ENCODE peak calls at places on chromosomes 11 and 22, in nine cellular contexts. One of them, this sample, is unnamed.

GRCh38 chr11:31808268-31808667 is 2.9 kb downstream of the PAX6 start:
- DNase-seq in AG10803: no peak
- DNase-seq in K562: no peak
- DNase-seq in uterus: no peak
- DNase-seq in GM13977: peak; percentile 24
- DNase-seq in lung: no peak
- DNase-seq in HL-60: no peak
- DNase-seq in neural progenitor cell: no peak
- DNase-seq in astrocyte of the spinal cord: no peak
- DNase-seq in this sample: no peak

GRCh38 chr11:101617735-101618332 is 34.0 kb upstream of the TRPC6 start:
- DNase-seq in AG10803: peak; percentile 9
- DNase-seq in K562: no peak
- DNase-seq in uterus: no peak
- DNase-seq in GM13977: no peak
- DNase-seq in lung: no peak
- DNase-seq in HL-60: no peak
- DNase-seq in neural progenitor cell: peak; percentile 43
- DNase-seq in astrocyte of the spinal cord: peak; percentile 5
- DNase-seq in this sample: peak; percentile 43

GRCh38 chr11:72624496-72625201 is 49.6 kb downstream of the PDE2A start:
- DNase-seq in AG10803: no peak
- DNase-seq in K562: no peak
- DNase-seq in uterus: no peak
- DNase-seq in GM13977: no peak
- DNase-seq in lung: no peak
- DNase-seq in HL-60: no peak
- DNase-seq in neural progenitor cell: no peak
- DNase-seq in astrocyte of the spinal cord: no peak
- DNase-seq in this sample: no peak

GRCh38 chr11:32136654-32137053 is 45.8 kb downstream of the RCN1 start:
- DNase-seq in AG10803: no peak
- DNase-seq in K562: no peak
- DNase-seq in uterus: no peak
- DNase-seq in GM13977: no peak
- DNase-seq in lung: no peak
- DNase-seq in HL-60: no peak
- DNase-seq in neural progenitor cell: no peak
- DNase-seq in astrocyte of the spinal cord: no peak
- DNase-seq in this sample: peak; percentile 40

GRCh38 chr11:93528757-93529639 is 14.2 kb downstream of the SMCO4 start:
- DNase-seq in AG10803: no peak
- DNase-seq in K562: no peak
- DNase-seq in uterus: peak; percentile 20
- DNase-seq in GM13977: no peak
- DNase-seq in lung: no peak
- DNase-seq in HL-60: no peak
- DNase-seq in neural progenitor cell: no peak
- DNase-seq in astrocyte of the spinal cord: no peak
- DNase-seq in this sample: no peak

GRCh38 chr11:27699926-27700350 is 317 bp downstream of the BDNF start:
- DNase-seq in AG10803: no peak
- DNase-seq in K562: no peak
- DNase-seq in uterus: no peak
- DNase-seq in GM13977: no peak
- DNase-seq in lung: no peak
- DNase-seq in HL-60: no peak
- DNase-seq in neural progenitor cell: no peak
- DNase-seq in astrocyte of the spinal cord: no peak
- DNase-seq in this sample: no peak

GRCh38 chr22:24685804-24686203 is 82.8 kb downstream of the GGT1 start:
- DNase-seq in AG10803: no peak
- DNase-seq in K562: no peak
- DNase-seq in uterus: no peak
- DNase-seq in GM13977: no peak
- DNase-seq in lung: no peak
- DNase-seq in HL-60: no peak
- DNase-seq in neural progenitor cell: peak; percentile 45
- DNase-seq in astrocyte of the spinal cord: no peak
- DNase-seq in this sample: no peak

GRCh38 chr11:12496181-12497025 is 119.0 kb downstream of the PARVA start:
- DNase-seq in AG10803: no peak
- DNase-seq in K562: no peak
- DNase-seq in uterus: no peak
- DNase-seq in GM13977: no peak
- DNase-seq in lung: no peak
- DNase-seq in HL-60: no peak
- DNase-seq in neural progenitor cell: peak; percentile 43
- DNase-seq in astrocyte of the spinal cord: no peak
- DNase-seq in this sample: no peak

GRCh38 chr11:68038226-68038717 is 553 bp upstream of the TCIRG1 start:
- DNase-seq in AG10803: no peak
- DNase-seq in K562: peak; percentile 60
- DNase-seq in uterus: peak; percentile 38
- DNase-seq in GM13977: no peak
- DNase-seq in lung: no peak
- DNase-seq in HL-60: no peak
- DNase-seq in neural progenitor cell: no peak
- DNase-seq in astrocyte of the spinal cord: no peak
- DNase-seq in this sample: no peak

GRCh38 chr11:69914286-69915150 is 95.3 kb upstream of the FGF3 start:
- DNase-seq in AG10803: no peak
- DNase-seq in K562: no peak
- DNase-seq in uterus: peak; percentile 14
- DNase-seq in GM13977: no peak
- DNase-seq in lung: no peak
- DNase-seq in HL-60: no peak
- DNase-seq in neural progenitor cell: no peak
- DNase-seq in astrocyte of the spinal cord: no peak
- DNase-seq in this sample: no peak

GRCh38 chr11:69911310-69912160 is 92.3 kb upstream of the FGF3 start:
- DNase-seq in AG10803: no peak
- DNase-seq in K562: no peak
- DNase-seq in uterus: no peak
- DNase-seq in GM13977: no peak
- DNase-seq in lung: no peak
- DNase-seq in HL-60: no peak
- DNase-seq in neural progenitor cell: no peak
- DNase-seq in astrocyte of the spinal cord: no peak
- DNase-seq in this sample: no peak

GRCh38 chr11:69913591-69914285 is 94.5 kb upstream of the FGF3 start:
- DNase-seq in AG10803: no peak
- DNase-seq in K562: no peak
- DNase-seq in uterus: no peak
- DNase-seq in GM13977: no peak
- DNase-seq in lung: no peak
- DNase-seq in HL-60: no peak
- DNase-seq in neural progenitor cell: no peak
- DNase-seq in astrocyte of the spinal cord: no peak
- DNase-seq in this sample: no peak

GRCh38 chr11:69912161-69912910 is 93.1 kb upstream of the FGF3 start:
- DNase-seq in AG10803: no peak
- DNase-seq in K562: no peak
- DNase-seq in uterus: peak; percentile 15
- DNase-seq in GM13977: no peak
- DNase-seq in lung: no peak
- DNase-seq in HL-60: no peak
- DNase-seq in neural progenitor cell: no peak
- DNase-seq in astrocyte of the spinal cord: no peak
- DNase-seq in this sample: no peak

GRCh38 chr11:69912911-69913451 is 93.8 kb upstream of the FGF3 start:
- DNase-seq in AG10803: no peak
- DNase-seq in K562: peak; percentile 36
- DNase-seq in uterus: peak; percentile 9
- DNase-seq in GM13977: no peak
- DNase-seq in lung: no peak
- DNase-seq in HL-60: peak; percentile 6
- DNase-seq in neural progenitor cell: peak; percentile 50
- DNase-seq in astrocyte of the spinal cord: no peak
- DNase-seq in this sample: no peak
- TF ChIP-seq CTCF in AG10803: peak; percentile 18
- TF ChIP-seq CTCF in K562: peak; percentile 46
- TF ChIP-seq CTCF in uterus: no peak
- TF ChIP-seq CTCF in GM13977: peak; percentile 53
- TF ChIP-seq CTCF in lung: no peak
- TF ChIP-seq CTCF in HL-60: peak; percentile 51
- TF ChIP-seq CTCF in neural progenitor cell: peak; percentile 46
- TF ChIP-seq CTCF in astrocyte of the spinal cord: peak; percentile 46
- TF ChIP-seq CTCF in this sample: no peak

GRCh38 chr11:8059030-8059429 is 22.0 kb upstream of the TUB start:
- DNase-seq in AG10803: no peak
- DNase-seq in K562: no peak
- DNase-seq in uterus: no peak
- DNase-seq in GM13977: no peak
- DNase-seq in lung: no peak
- DNase-seq in HL-60: no peak
- DNase-seq in neural progenitor cell: no peak
- DNase-seq in astrocyte of the spinal cord: no peak
- DNase-seq in this sample: no peak

GRCh38 chr11:8055836-8056526 is 25.0 kb upstream of the TUB start:
- DNase-seq in AG10803: no peak
- DNase-seq in K562: no peak
- DNase-seq in uterus: no peak
- DNase-seq in GM13977: no peak
- DNase-seq in lung: no peak
- DNase-seq in HL-60: no peak
- DNase-seq in neural progenitor cell: no peak
- DNase-seq in astrocyte of the spinal cord: no peak
- DNase-seq in this sample: no peak

GRCh38 chr11:8058216-8058615 is 22.8 kb upstream of the TUB start:
- DNase-seq in AG10803: no peak
- DNase-seq in K562: no peak
- DNase-seq in uterus: no peak
- DNase-seq in GM13977: no peak
- DNase-seq in lung: no peak
- DNase-seq in HL-60: no peak
- DNase-seq in neural progenitor cell: no peak
- DNase-seq in astrocyte of the spinal cord: no peak
- DNase-seq in this sample: no peak

GRCh38 chr11:8056810-8057463 is 24.1 kb upstream of the TUB start:
- DNase-seq in AG10803: peak; percentile 86
- DNase-seq in K562: no peak
- DNase-seq in uterus: peak; percentile 88
- DNase-seq in GM13977: no peak
- DNase-seq in lung: no peak
- DNase-seq in HL-60: no peak
- DNase-seq in neural progenitor cell: no peak
- DNase-seq in astrocyte of the spinal cord: no peak
- DNase-seq in this sample: peak; percentile 76

DNA sequence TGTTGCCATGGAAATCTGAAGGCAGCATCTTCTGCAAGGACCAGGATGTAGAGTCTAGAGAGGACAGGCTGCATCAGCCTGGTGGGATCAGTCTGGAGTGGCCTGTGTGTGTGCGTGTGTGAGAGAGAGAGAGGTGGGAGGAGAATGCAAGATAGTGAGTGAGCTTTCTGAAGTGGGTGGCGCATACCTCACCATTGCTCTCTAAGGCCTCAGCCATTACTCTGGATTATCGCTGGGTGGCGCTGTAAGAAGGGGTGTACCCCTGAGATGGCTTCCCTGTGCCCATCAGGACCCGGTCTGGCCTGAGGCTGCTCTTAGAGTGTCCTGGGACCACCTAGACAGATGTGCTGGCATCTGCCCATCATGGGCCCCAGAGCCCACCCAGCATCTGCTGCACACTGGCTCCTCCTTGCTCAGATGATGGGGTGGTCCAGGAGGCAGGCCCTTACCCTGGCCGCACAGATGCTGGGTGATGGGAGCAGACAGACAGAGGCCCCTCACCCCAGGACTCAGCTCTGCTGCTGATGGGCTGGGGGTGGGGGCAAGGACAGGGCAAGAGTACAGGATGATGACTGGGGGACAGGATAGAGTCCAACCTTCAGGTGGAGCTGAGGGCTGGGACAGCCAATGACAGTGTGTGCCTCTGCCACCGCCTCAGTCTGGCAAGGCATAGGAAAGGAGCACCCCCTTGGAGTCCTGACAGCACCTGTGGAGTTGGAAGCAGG is 25.7 kb upstream of the TUB start:
- DNase-seq in AG10803: no peak
- DNase-seq in K562: no peak
- DNase-seq in uterus: no peak
- DNase-seq in GM13977: no peak
- DNase-seq in lung: no peak
- DNase-seq in HL-60: no peak
- DNase-seq in neural progenitor cell: peak; percentile 62
- DNase-seq in astrocyte of the spinal cord: no peak
- DNase-seq in this sample: no peak
- TF ChIP-seq CTCF in AG10803: no peak
- TF ChIP-seq CTCF in K562: peak; percentile 40
- TF ChIP-seq CTCF in uterus: no peak
- TF ChIP-seq CTCF in GM13977: peak; percentile 31
- TF ChIP-seq CTCF in lung: no peak
- TF ChIP-seq CTCF in HL-60: no peak
- TF ChIP-seq CTCF in neural progenitor cell: peak; percentile 59
- TF ChIP-seq CTCF in astrocyte of the spinal cord: no peak
- TF ChIP-seq CTCF in this sample: peak; percentile 18

DNA sequence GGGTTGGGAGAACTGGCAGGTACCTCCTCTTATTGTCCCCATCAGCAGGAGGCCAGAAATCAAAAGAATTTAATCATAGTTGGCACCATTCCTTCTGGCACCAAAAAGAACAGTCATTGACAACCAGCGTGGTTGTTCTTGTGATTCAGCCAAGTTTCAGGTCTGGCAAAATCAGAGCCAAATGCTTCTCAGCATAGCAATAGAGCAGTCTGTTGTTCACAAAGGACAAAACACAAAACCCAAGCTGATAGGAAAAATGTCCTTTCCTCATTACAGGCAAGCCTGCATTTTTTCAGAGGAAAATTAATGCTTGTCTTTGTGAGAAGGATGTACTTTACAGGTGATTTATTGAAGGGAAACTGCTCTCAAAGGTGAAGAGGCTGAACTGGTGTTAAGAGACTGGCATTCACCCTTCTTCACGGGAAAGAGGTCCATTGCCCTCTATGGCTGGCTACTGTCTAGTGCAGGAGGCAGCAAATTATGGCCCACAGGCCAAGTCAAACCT is 241.8 kb upstream of the ARHGAP42 start:
- DNase-seq in AG10803: no peak
- DNase-seq in K562: no peak
- DNase-seq in uterus: no peak
- DNase-seq in GM13977: no peak
- DNase-seq in lung: no peak
- DNase-seq in HL-60: no peak
- DNase-seq in neural progenitor cell: peak; percentile 11
- DNase-seq in astrocyte of the spinal cord: peak; percentile 63
- DNase-seq in this sample: peak; percentile 5
- TF ChIP-seq CTCF in AG10803: no peak
- TF ChIP-seq CTCF in K562: no peak
- TF ChIP-seq CTCF in uterus: no peak
- TF ChIP-seq CTCF in GM13977: no peak
- TF ChIP-seq CTCF in lung: no peak
- TF ChIP-seq CTCF in HL-60: no peak
- TF ChIP-seq CTCF in neural progenitor cell: peak; percentile 27
- TF ChIP-seq CTCF in astrocyte of the spinal cord: no peak
- TF ChIP-seq CTCF in this sample: no peak

DNA sequence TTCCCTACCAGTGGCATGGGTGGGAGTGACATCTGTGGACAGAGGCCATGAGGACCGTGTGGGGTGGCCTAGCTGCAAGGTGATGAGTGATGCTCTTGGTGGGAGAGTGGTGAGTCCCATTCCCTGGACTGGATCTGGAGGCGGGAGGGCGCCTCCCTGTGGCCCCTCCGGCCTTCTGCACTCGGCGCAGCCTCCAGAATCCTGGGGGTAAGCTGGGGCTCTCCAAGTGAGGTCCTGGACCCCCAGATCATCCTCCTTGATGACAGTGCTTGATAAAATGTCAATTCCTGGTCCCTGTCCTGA is 32.3 kb upstream of the PRR5 start:
- DNase-seq in AG10803: peak; percentile 54
- DNase-seq in K562: peak; percentile 61
- DNase-seq in uterus: no peak
- DNase-seq in GM13977: no peak
- DNase-seq in lung: no peak
- DNase-seq in HL-60: no peak
- DNase-seq in neural progenitor cell: peak; percentile 68
- DNase-seq in astrocyte of the spinal cord: no peak
- DNase-seq in this sample: no peak
- TF ChIP-seq CTCF in AG10803: peak; percentile 68
- TF ChIP-seq CTCF in K562: peak; percentile 56
- TF ChIP-seq CTCF in uterus: no peak
- TF ChIP-seq CTCF in GM13977: peak; percentile 40
- TF ChIP-seq CTCF in lung: no peak
- TF ChIP-seq CTCF in HL-60: no peak
- TF ChIP-seq CTCF in neural progenitor cell: peak; percentile 69
- TF ChIP-seq CTCF in astrocyte of the spinal cord: peak; percentile 47
- TF ChIP-seq CTCF in this sample: peak; percentile 12